ENCODE peak calls at places on chromosomes 2 and 18, in seven cellular contexts. D is ovary, E is stomach, Y is HCT116, J is A549, C is heart left ventricle, F is thyroid gland. B is an unnamed sample.

GRCh38 chr18:22439447-22439846 is 21.7 kb upstream of the CTAGE1 start:
- DNase-seq in D (no peak), E (no peak), Y (no peak), J (no peak), C (no peak), F (no peak), B (no peak)

GRCh38 chr2:53632714-53633113 is 134.9 kb upstream of the CHAC2 start:
- DNase-seq in D (no peak), E (no peak), Y (no peak), J (no peak), C (no peak), F (no peak), B (no peak)

GRCh38 chr2:39265315-39265714 is 21.5 kb upstream of the CDKL4 start:
- DNase-seq in D (no peak), E (no peak), Y (no peak), J (no peak), C (no peak), F (no peak), B (no peak)

GRCh38 chr18:61988100-61988499 is 95.3 kb upstream of the RNF152 start:
- DNase-seq in D (no peak), E (no peak), Y (no peak), J (no peak), C (no peak), F (no peak), B (no peak)

GRCh38 chr2:201600906-201601305 is 42.4 kb downstream of the TMEM237 start:
- DNase-seq in D (no peak), E (no peak), Y (no peak), J (no peak), C (no peak), F (no peak), B (no peak)

GRCh38 chr2:105320651-105321215 is 8.8 kb downstream of the TGFBRAP1 start:
- DNase-seq in D (no peak), E (no peak), Y (no peak), J (no peak), C (no peak), F (no peak), B (no peak)

GRCh38 chr2:164644036-164644700 is 22.9 kb upstream of the GRB14 start:
- DNase-seq in D (no peak), E (no peak), Y (no peak), J (no peak), C (no peak), F (peak; percentile 55), B (no peak)

GRCh38 chr2:67880291-67880761 is 182.5 kb downstream of the C1D start:
- DNase-seq in D (no peak), E (no peak), Y (no peak), J (no peak), C (no peak), F (peak; percentile 29), B (peak; percentile 12)

GRCh38 chr18:74396252-74397204 is 60.6 kb downstream of the DIPK1C start:
- DNase-seq in D (no peak), E (no peak), Y (no peak), J (no peak), C (no peak), F (no peak), B (no peak)

GRCh38 chr2:160838691-160839090 is 321.5 kb upstream of the TANK start:
- DNase-seq in D (no peak), E (no peak), Y (no peak), J (no peak), C (no peak), F (no peak), B (no peak)

GRCh38 chr18:5296706-5297320 is 1.3 kb upstream of the ZBTB14 start:
- DNase-seq in D (peak; percentile 71), E (peak; percentile 82), Y (peak; percentile 55), J (peak; percentile 38), C (peak; percentile 75), F (peak; percentile 76), B (peak; percentile 83)

GRCh38 chr18:5297582-5297981 is 2.1 kb upstream of the ZBTB14 start:
- DNase-seq in D (no peak), E (no peak), Y (no peak), J (no peak), C (no peak), F (no peak), B (no peak)

GRCh38 chr18:5295231-5295920 is at the start of gene ZBTB14:
- DNase-seq in D (peak; percentile 72), E (peak; percentile 78), Y (no peak), J (peak; percentile 18), C (peak; percentile 73), F (peak; percentile 72), B (peak; percentile 50)

GRCh38 chr18:5294618-5295230 is 802 bp downstream of the ZBTB14 start:
- DNase-seq in D (peak; percentile 63), E (peak; percentile 56), Y (no peak), J (peak; percentile 15), C (peak; percentile 67), F (peak; percentile 59), B (peak; percentile 44)

DNA sequence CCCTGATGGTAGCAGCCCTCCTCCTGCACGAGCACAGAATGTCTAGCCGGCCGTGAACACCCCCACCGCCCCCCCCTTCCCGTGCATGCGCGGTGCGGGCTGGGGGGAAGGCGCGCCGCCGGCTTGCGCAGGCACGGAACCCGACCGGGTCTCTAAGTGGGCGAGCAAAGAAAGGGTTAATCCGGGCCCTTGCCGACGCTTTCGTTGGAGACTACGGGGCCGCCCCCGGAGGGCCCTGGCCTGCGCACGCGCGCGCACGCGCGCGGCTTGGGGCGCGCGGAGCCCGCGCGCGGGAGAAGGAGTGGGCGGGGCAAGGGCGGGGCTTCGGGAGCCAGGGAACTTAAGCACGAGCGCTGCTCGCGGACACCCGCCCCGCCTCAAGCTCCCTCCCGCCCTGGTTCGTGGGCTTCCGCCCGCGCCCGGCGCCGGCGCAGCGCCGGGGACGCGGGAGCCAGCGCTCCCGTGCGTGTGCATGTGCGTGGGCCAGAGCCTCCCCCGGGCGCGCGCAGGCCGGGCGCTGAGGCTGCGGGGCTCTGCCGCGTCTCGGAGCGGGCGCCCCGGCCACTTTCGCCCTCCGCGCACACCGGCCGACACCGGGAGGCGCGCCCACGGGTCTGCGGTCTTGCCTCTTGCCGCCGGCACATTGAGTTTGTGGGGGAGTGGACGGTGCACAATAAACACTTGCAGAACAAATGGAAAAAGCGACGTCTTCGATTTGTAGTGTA is 617 bp upstream of the ZBTB14 start:
- DNase-seq in D (peak; percentile 97), E (peak; percentile 98), Y (peak; percentile 88), J (peak; percentile 71), C (peak; percentile 96), F (peak; percentile 95), B (peak; percentile 79)
- TF ChIP-seq POLR2A in D (no peak), E (no peak), Y (no peak), J (peak; percentile 29), C (peak; percentile 48), F (peak; percentile 66), B (peak; percentile 43)

DNA sequence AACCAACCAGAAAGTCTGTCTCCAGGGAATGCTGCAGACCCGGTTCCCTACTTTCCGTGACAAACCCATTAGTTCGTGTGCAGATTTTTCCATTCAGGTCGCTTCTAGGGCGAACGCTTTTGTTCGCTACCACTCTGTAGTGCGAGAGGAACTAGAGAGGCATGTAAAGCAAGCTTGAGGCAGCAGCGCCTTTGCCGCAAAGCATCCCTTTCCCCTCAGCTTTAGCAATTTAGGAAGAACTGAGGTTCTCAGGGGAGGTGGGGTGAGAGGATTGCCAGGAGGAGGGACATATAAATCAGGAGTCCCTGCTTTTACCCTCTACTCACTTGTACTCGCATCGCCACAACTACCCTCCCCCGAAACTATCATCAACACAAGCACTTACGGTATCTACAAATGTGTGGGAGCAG is 753 bp upstream of the ZNF804A start:
- DNase-seq in D (no peak), E (no peak), Y (peak; percentile 26), J (no peak), C (no peak), F (peak; percentile 3), B (peak; percentile 56)
- TF ChIP-seq POLR2A in D (no peak), E (no peak), Y (no peak), J (no peak), C (no peak), F (no peak), B (no peak)

DNA sequence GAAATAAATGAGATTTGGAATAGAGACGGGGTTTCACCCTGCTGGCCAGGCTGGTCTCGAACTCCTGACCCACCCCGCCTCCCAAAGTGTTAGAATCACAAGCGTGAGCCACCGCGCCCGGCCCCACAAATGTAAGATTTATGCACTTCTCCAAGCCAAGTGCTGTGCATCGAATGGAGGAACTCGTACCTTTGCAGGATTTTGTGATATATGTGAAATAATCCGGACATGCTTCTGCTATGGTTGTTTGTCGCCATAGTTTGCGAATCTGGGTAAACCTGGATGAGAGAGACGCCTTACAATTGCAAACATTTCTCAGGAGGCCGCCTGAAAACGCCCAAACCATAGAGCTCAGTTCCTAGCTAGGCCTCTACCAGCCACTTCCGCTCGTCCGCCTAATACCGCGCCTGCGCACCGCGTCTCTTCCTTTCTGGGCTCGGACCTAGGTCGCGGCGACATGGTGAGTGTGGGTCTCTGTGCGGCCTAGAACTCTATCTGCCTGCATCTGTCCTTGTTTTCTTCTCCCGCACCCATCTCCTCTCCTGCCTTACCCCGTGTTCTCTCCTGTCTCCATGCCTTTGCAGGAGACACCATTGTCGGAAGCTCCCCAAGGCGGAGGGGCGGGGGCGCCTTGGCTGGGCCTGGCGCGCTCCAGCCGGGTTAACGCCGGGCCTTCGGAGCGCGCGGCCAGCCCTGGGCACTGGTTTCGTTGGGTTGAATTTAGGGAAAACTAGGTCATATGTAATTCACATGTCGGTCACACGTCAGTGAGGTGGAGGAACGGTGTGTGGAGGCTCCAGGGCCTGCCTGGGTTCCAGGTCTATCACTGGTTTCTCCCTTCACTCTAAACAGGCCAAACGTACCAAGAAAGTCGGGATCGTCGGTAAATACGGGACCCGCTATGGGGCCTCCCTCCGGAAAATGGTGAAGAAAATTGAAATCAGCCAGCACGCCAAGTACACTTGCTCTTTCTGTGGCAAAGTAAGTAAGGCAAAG is at the start of gene RPL37A:
- DNase-seq in D (peak; percentile 92), E (peak; percentile 93), Y (peak; percentile 94), J (peak; percentile 91), C (peak; percentile 94), F (peak; percentile 92), B (peak; percentile 68)
- TF ChIP-seq POLR2A in D (peak; percentile 93), E (peak; percentile 67), Y (peak; percentile 98), J (peak; percentile 98), C (peak; percentile 93), F (peak; percentile 92), B (peak; percentile 96)

GRCh38 chr2:54692556-54692955 is 30.9 kb upstream of the EML6 start:
- DNase-seq in D (no peak), E (no peak), Y (no peak), J (no peak), C (no peak), F (no peak), B (no peak)

GRCh38 chr2:54683596-54683995 is 39.9 kb upstream of the EML6 start:
- DNase-seq in D (no peak), E (no peak), Y (no peak), J (no peak), C (no peak), F (no peak), B (no peak)

GRCh38 chr2:54685263-54685775 is 38.1 kb upstream of the EML6 start:
- DNase-seq in D (no peak), E (no peak), Y (no peak), J (no peak), C (no peak), F (peak; percentile 62), B (no peak)

GRCh38 chr2:54691439-54692135 is 31.9 kb upstream of the EML6 start:
- DNase-seq in D (no peak), E (no peak), Y (no peak), J (no peak), C (no peak), F (no peak), B (no peak)

DNA sequence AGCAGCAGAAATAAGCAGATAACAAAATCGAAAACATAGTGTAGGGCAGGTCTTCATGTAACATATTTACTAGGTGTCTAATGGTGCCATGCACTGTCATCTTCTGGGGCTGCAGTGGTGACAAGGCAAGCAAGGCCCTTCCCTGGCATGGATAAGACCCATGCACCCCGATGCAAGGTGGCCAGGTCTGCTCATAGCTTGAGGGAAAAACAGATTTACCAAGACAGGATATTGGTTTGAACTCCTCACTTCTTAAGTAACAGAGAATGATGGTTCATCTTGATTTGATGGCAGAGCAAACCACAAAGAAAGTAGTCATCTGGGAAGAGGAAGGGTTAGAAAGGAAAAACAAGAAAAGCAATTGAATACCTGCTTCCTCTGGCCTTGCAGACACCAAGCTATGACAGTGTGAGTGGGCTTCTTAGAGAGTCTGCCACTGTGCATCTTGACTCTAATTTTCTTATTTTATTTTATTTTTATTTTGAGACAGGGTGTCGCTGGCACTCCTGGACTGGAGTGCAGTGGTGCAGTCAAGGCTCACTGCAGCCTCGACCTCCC is 35.8 kb upstream of the EML6 start:
- DNase-seq in D (no peak), E (no peak), Y (no peak), J (no peak), C (no peak), F (no peak), B (no peak)
- TF ChIP-seq POLR2A in D (no peak), E (no peak), Y (no peak), J (no peak), C (no peak), F (no peak), B (no peak)

B was measured in H54.